ENCODE peak calls at places on chromosomes 6 and 20, in four cellular contexts. Y, V, C and R are unnamed samples.

GRCh38 chr20:62792182-62792939 is 3.9 kb upstream of the MRGBP start:
- DNase-seq in Y (no peak), V (no peak), C (peak; percentile 48), R (no peak)

GRCh38 chr6:75850026-75850385 is 101.0 kb downstream of the MYO6 start:
- DNase-seq in Y (no peak), V (no peak), C (no peak), R (no peak)

GRCh38 chr6:1175877-1176276 is 136.0 kb upstream of the FOXQ1 start:
- DNase-seq in Y (no peak), V (no peak), C (no peak), R (no peak)

GRCh38 chr6:139448094-139448649 is 73.7 kb upstream of the CITED2 start:
- DNase-seq in Y (peak; percentile 55), V (peak; percentile 70), C (no peak), R (no peak)

GRCh38 chr6:30091577-30092381 is 16.2 kb upstream of the RNF39 start:
- DNase-seq in Y (no peak), V (no peak), C (peak; percentile 30), R (no peak)

GRCh38 chr6:132320007-132320406 is 81.3 kb downstream of the MOXD1 start:
- DNase-seq in Y (no peak), V (no peak), C (no peak), R (no peak)

GRCh38 chr6:30560930-30561329 is 3.8 kb downstream of the PRR3 start:
- DNase-seq in Y (no peak), V (no peak), C (no peak), R (no peak)

GRCh38 chr6:37800904-37801669 is 18.4 kb upstream of the ZFAND3 start:
- DNase-seq in Y (no peak), V (no peak), C (no peak), R (no peak)

GRCh38 chr20:63696311-63696627 is 183 bp upstream of the TNFRSF6B start:
- DNase-seq in Y (no peak), V (no peak), C (no peak), R (peak; percentile 65)

GRCh38 chr6:163711615-163712568 is 297.4 kb downstream of the QKI start:
- DNase-seq in Y (peak; percentile 72), V (no peak), C (peak; percentile 11), R (no peak)

GRCh38 chr6:154284313-154284853 is 72.2 kb downstream of the IPCEF1 start:
- DNase-seq in Y (no peak), V (no peak), C (no peak), R (no peak)

GRCh38 chr6:21588812-21589811 is 4.4 kb upstream of the SOX4 start:
- DNase-seq in Y (no peak), V (peak; percentile 77), C (peak; percentile 64), R (peak; percentile 96)

GRCh38 chr6:133436652-133437051 is 195.5 kb downstream of the EYA4 start:
- DNase-seq in Y (no peak), V (no peak), C (no peak), R (no peak)

GRCh38 chr6:7172605-7173185 is 64.9 kb downstream of the RREB1 start:
- DNase-seq in Y (no peak), V (peak; percentile 68), C (no peak), R (no peak)

GRCh38 chr6:12311106-12311505 is 20.9 kb downstream of the EDN1 start:
- DNase-seq in Y (no peak), V (no peak), C (no peak), R (no peak)

GRCh38 chr6:3252861-3253596 is 5.7 kb upstream of the PSMG4 start:
- DNase-seq in Y (no peak), V (no peak), C (no peak), R (no peak)

GRCh38 chr20:25692499-25692898 is 4.2 kb downstream of the ZNF337 start:
- DNase-seq in Y (no peak), V (no peak), C (no peak), R (no peak)

GRCh38 chr6:85678000-85678601 is 35.4 kb upstream of the SYNCRIP start:
- DNase-seq in Y (no peak), V (no peak), C (no peak), R (no peak)

GRCh38 chr20:21206571-21206970 is 80.7 kb downstream of the KIZ start:
- DNase-seq in Y (no peak), V (no peak), C (no peak), R (no peak)

GRCh38 chr6:81876977-81877376 is 124.5 kb upstream of the TENT5A start:
- DNase-seq in Y (no peak), V (no peak), C (no peak), R (no peak)

GRCh38 chr20:49119972-49120371 is 68.2 kb downstream of the STAU1 start:
- DNase-seq in Y (no peak), V (no peak), C (no peak), R (no peak)

GRCh38 chr6:43045371-43045930 is 8.2 kb downstream of the CUL7 start:
- DNase-seq in Y (no peak), V (no peak), C (no peak), R (no peak)

GRCh38 chr20:14512856-14513255 is 175.4 kb upstream of the FLRT3 start:
- DNase-seq in Y (no peak), V (no peak), C (no peak), R (no peak)

GRCh38 chr6:44672086-44672485 is 284.6 kb downstream of the CDC5L start:
- DNase-seq in Y (no peak), V (no peak), C (no peak), R (no peak)

GRCh38 chr6:4806308-4807190 is 30.3 kb downstream of the CDYL start:
- DNase-seq in Y (no peak), V (no peak), C (no peak), R (no peak)

GRCh38 chr6:158531970-158532369 is 27.9 kb upstream of the TMEM181 start:
- DNase-seq in Y (no peak), V (no peak), C (no peak), R (no peak)

GRCh38 chr6:158524311-158524710 is 35.6 kb upstream of the TMEM181 start:
- DNase-seq in Y (no peak), V (no peak), C (no peak), R (no peak)

GRCh38 chr6:158528826-158529225 is 31.1 kb upstream of the TMEM181 start:
- DNase-seq in Y (no peak), V (no peak), C (no peak), R (no peak)

GRCh38 chr6:158531566-158531965 is 28.3 kb upstream of the TMEM181 start:
- DNase-seq in Y (no peak), V (no peak), C (no peak), R (no peak)

DNA sequence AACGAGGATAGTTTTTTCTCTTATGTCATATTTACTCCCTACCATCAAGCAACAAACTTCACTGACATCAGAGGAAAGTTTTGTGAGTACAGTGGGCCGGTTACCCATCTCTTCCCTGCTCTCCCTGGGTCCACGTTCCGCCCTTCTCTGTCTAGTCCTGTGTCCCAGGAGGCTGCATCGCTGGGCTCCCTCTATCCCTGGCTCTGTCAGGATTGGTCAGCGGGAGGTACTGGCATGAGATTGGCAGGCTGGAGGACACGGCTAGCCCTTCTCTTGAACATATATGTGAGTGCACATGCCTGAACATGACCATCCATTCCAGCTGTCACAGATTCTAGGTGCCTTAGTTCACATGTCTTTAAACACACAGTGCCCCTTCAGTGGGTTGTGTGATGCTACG is 30.3 kb upstream of the TMEM181 start:
- DNase-seq in Y (no peak), V (no peak), C (no peak), R (no peak)
- TF ChIP-seq NR2C2 in Y (no peak), V (no peak), C (no peak), R (no peak)

GRCh38 chr6:149991838-149992237 is 28.1 kb downstream of the ULBP1 start:
- DNase-seq in Y (no peak), V (no peak), C (no peak), R (no peak)

GRCh38 chr6:149990109-149990671 is 26.4 kb downstream of the ULBP1 start:
- DNase-seq in Y (no peak), V (no peak), C (no peak), R (no peak)

GRCh38 chr6:149988550-149989336 is 25.0 kb downstream of the ULBP1 start:
- DNase-seq in Y (no peak), V (no peak), C (no peak), R (peak; percentile 72)

GRCh38 chr6:149987602-149988107 is 23.9 kb downstream of the ULBP1 start:
- DNase-seq in Y (no peak), V (no peak), C (no peak), R (no peak)

DNA sequence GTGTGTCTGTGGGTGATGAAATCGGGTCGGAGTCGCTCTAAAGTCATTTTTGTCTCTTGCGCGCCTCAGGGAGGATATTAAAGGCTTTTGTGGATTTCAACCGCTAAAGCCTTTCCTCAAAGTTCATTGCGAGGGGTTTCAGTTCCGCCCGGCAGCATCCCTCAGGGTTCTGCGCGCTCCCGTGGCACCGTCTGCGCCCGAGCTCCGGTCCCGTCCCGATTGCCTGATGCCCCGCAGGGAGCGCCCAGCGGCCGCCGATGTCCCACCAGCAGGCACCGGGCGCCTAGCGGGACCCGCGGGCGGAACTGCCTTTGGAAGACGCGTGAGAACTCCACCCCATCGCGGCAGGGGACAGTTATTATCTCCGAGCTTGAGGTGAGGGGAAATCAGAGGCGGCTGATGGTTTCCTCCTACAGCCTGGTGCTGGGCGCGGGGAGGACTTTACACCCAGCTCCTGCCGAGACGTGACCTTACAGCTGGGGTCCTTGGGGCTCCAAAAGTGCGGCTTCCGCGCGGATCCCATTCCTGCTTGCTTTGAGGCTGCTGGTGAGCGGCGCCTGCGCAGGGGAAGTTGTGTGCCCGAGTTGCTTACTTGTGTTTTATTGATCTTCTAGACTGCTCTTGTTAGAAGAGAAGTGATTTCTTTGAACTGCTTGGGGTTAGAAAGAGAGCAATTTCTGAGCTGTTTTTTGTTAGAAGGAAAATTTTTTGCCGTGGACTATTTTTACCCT is 27.1 kb downstream of the ULBP1 start:
- DNase-seq in Y (no peak), V (no peak), C (no peak), R (peak; percentile 41)
- TF ChIP-seq NR2C2 in Y (no peak), V (no peak), C (no peak), R (no peak)

DNA sequence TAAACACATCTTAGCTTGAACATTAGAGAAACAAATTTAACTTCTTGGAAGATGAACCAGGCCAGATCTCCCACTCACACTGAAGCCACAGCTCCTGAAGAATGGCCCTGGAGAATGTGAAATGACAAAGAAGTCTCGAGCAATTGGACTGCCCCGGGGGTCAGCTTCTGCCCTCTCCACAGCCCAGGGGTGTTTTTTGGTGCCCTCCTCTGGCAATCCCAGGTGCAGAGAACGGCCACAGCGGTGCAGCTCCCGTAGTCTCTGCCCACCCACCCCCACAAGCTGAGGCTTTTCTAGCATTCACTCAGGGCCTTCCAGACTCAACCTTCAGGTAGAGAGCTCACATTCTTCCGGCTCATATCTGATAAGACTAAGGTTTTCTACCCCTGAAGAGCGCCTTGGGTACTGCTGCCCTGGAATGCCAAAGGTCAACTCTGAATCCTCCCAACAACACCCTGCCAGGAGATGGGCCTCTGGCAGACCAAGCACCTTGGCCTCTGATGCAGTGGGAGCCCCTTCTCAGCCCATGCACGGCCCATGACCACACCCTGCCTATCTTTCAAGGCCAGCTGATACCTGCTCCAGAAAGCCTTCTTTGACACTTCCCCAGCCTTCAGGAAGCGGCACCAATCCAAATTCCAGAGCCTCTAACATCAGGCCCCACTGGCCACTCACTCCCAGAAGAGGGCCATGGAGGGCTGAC is 208.3 kb downstream of the SYNDIG1 start:
- DNase-seq in Y (no peak), V (no peak), C (no peak), R (peak; percentile 25)
- TF ChIP-seq NR2C2 in Y (no peak), V (no peak), C (no peak), R (no peak)

GRCh38 chr6:89008763-89009374 is 45.5 kb upstream of the RNGTT start:
- DNase-seq in Y (no peak), V (no peak), C (no peak), R (no peak)

GRCh38 chr6:89011436-89011835 is 48.0 kb upstream of the RNGTT start:
- DNase-seq in Y (no peak), V (no peak), C (no peak), R (no peak)

GRCh38 chr6:89008299-89008698 is 44.9 kb upstream of the RNGTT start:
- DNase-seq in Y (no peak), V (no peak), C (no peak), R (no peak)

GRCh38 chr6:89009624-89010059 is 46.2 kb upstream of the RNGTT start:
- DNase-seq in Y (no peak), V (peak; percentile 74), C (no peak), R (no peak)

GRCh38 chr6:89007209-89008001 is 44.0 kb upstream of the RNGTT start:
- DNase-seq in Y (no peak), V (no peak), C (no peak), R (no peak)
- TF ChIP-seq NR2C2 in Y (no peak), V (no peak), C (no peak), R (no peak)